ENCODE peak calls at places on chromosomes 16 and 17, in seven cellular contexts. S is IMR-90, B is mesendoderm, I is HCT116, M is GM23248, A is DND-41, L is adipocyte. U is an unnamed sample.

GRCh38 chr17:66215529-66215911 is 13.7 kb downstream of the APOH start:
- DNase-seq in S (no peak), B (no peak), I (no peak), M (no peak), A (no peak), L (no peak), U (no peak)

GRCh38 chr17:7523033-7523432 is 25.8 kb upstream of the TNFSF12 start:
- DNase-seq in S (no peak), B (peak; percentile 90), I (peak; percentile 8), M (peak; percentile 30), A (peak; percentile 19), L (peak; percentile 14), U (no peak)

GRCh38 chr17:40176409-40177110 is 710 bp upstream of the RAPGEFL1 start:
- DNase-seq in S (no peak), B (no peak), I (no peak), M (no peak), A (no peak), L (no peak), U (no peak)

GRCh38 chr16:4877298-4877685 is 30.0 kb downstream of the UBN1 start:
- DNase-seq in S (no peak), B (no peak), I (no peak), M (no peak), A (no peak), L (no peak), U (no peak)

GRCh38 chr17:19284005-19284959 is 47.1 kb downstream of the EPN2 start:
- DNase-seq in S (no peak), B (no peak), I (no peak), M (no peak), A (no peak), L (no peak), U (no peak)

GRCh38 chr17:68909066-68909465 is 46.1 kb downstream of the ABCA8 start:
- DNase-seq in S (peak; percentile 93), B (peak; percentile 69), I (peak; percentile 80), M (peak; percentile 92), A (no peak), L (peak; percentile 93), U (peak; percentile 16)

GRCh38 chr16:86380045-86380444 is 130.3 kb upstream of the FOXF1 start:
- DNase-seq in S (no peak), B (no peak), I (no peak), M (no peak), A (no peak), L (no peak), U (no peak)

GRCh38 chr17:2929881-2930533 is 133.4 kb downstream of the OR1D5 start:
- DNase-seq in S (peak; percentile 39), B (peak; percentile 86), I (peak; percentile 19), M (peak; percentile 65), A (peak; percentile 24), L (no peak), U (no peak)

GRCh38 chr16:50302472-50303005 is 36.2 kb downstream of the ADCY7 start:
- DNase-seq in S (no peak), B (no peak), I (no peak), M (no peak), A (no peak), L (no peak), U (no peak)

GRCh38 chr16:29820271-29820701 is at the start of gene MVP:
- DNase-seq in S (peak; percentile 57), B (no peak), I (no peak), M (peak; percentile 87), A (peak; percentile 42), L (peak; percentile 84), U (no peak)

GRCh38 chr17:7393613-7394451 is 493 bp downstream of the PLSCR3 start:
- DNase-seq in S (no peak), B (peak; percentile 66), I (no peak), M (peak; percentile 59), A (peak; percentile 49), L (peak; percentile 55), U (no peak)

GRCh38 chr17:35166526-35166925 is 18.9 kb downstream of the UNC45B start:
- DNase-seq in S (no peak), B (no peak), I (no peak), M (no peak), A (no peak), L (no peak), U (no peak)

GRCh38 chr17:18107971-18108370 is 585 bp upstream of the MYO15A start:
- DNase-seq in S (no peak), B (no peak), I (no peak), M (no peak), A (no peak), L (no peak), U (no peak)

GRCh38 chr16:88377961-88378360 is 4.8 kb upstream of the ZNF469 start:
- DNase-seq in S (no peak), B (no peak), I (no peak), M (no peak), A (no peak), L (no peak), U (no peak)

GRCh38 chr17:77619326-77619725 is 339.2 kb upstream of the TNRC6C start:
- DNase-seq in S (no peak), B (no peak), I (no peak), M (no peak), A (no peak), L (no peak), U (no peak)

GRCh38 chr17:79812969-79813825 is 16.3 kb upstream of the CBX8 start:
- DNase-seq in S (no peak), B (no peak), I (no peak), M (peak; percentile 52), A (peak; percentile 64), L (no peak), U (no peak)

GRCh38 chr17:65523853-65524664 is 37.4 kb downstream of the AXIN2 start:
- DNase-seq in S (no peak), B (no peak), I (no peak), M (no peak), A (peak; percentile 56), L (no peak), U (no peak)

GRCh38 chr17:61461967-61462733 is 9.9 kb downstream of the TBX4 start:
- DNase-seq in S (no peak), B (no peak), I (no peak), M (peak; percentile 52), A (no peak), L (peak; percentile 40), U (no peak)

GRCh38 chr16:10297341-10298006 is 88.4 kb upstream of the ATF7IP2 start:
- DNase-seq in S (no peak), B (no peak), I (no peak), M (no peak), A (no peak), L (no peak), U (peak; percentile 98)

GRCh38 chr17:70609566-70609965 is 440.2 kb downstream of the KCNJ2 start:
- DNase-seq in S (no peak), B (no peak), I (no peak), M (no peak), A (no peak), L (no peak), U (no peak)

GRCh38 chr17:76063880-76064546 is 8.3 kb downstream of the SRP68 start:
- DNase-seq in S (no peak), B (no peak), I (no peak), M (no peak), A (no peak), L (no peak), U (no peak)

GRCh38 chr17:81573794-81574642 is 21.9 kb upstream of the FAAP100 start:
- DNase-seq in S (no peak), B (no peak), I (no peak), M (no peak), A (no peak), L (no peak), U (no peak)

GRCh38 chr17:47970725-47971511 is at the start of gene CDK5RAP3:
- DNase-seq in S (peak; percentile 99), B (peak; percentile 100), I (peak; percentile 100), M (peak; percentile 100), A (peak; percentile 99), L (peak; percentile 100), U (peak; percentile 97)
- H3K9ac ChIP-seq in S (peak within 1 kb of the TSS; percentile 79), B (peak within 1 kb of the TSS; percentile 84), I (peak within 1 kb of the TSS; percentile 79), M (peak within 1 kb of the TSS; percentile 91), A (peak within 1 kb of the TSS; percentile 76), L (peak within 1 kb of the TSS; percentile 90), U (peak within 1 kb of the TSS; percentile 89)

GRCh38 chr17:43543300-43543699 is 2.8 kb downstream of the ETV4 start:
- DNase-seq in S (peak; percentile 19), B (no peak), I (no peak), M (no peak), A (no peak), L (no peak), U (no peak)
- H3K9ac ChIP-seq in S (no peak overlapping the region), B (peak overlapping the region; percentile 30), I (no peak overlapping the region), M (no peak overlapping the region), A (no peak overlapping the region), L (no peak overlapping the region), U (no peak overlapping the region)

GRCh38 chr16:24273511-24273910 is 17.4 kb downstream of the CACNG3 start:
- DNase-seq in S (peak; percentile 17), B (no peak), I (no peak), M (peak; percentile 46), A (no peak), L (peak; percentile 44), U (no peak)
- H3K9ac ChIP-seq in S (no peak overlapping the region), B (no peak overlapping the region), I (no peak overlapping the region), M (no peak overlapping the region), A (no peak overlapping the region), L (no peak overlapping the region), U (no peak overlapping the region)

GRCh38 chr17:57918017-57918895 is 37.0 kb downstream of the CUEDC1 start:
- DNase-seq in S (peak; percentile 80), B (peak; percentile 81), I (no peak), M (peak; percentile 46), A (no peak), L (peak; percentile 49), U (no peak)

GRCh38 chr17:57915532-57915931 is 39.7 kb downstream of the CUEDC1 start:
- DNase-seq in S (peak; percentile 28), B (peak; percentile 57), I (no peak), M (no peak), A (no peak), L (no peak), U (no peak)

GRCh38 chr17:57914274-57915147 is 40.7 kb downstream of the CUEDC1 start:
- DNase-seq in S (no peak), B (no peak), I (no peak), M (no peak), A (no peak), L (no peak), U (no peak)

GRCh38 chr17:57915980-57916757 is 39.0 kb downstream of the CUEDC1 start:
- DNase-seq in S (peak; percentile 26), B (peak; percentile 91), I (no peak), M (no peak), A (no peak), L (no peak), U (no peak)

DNA sequence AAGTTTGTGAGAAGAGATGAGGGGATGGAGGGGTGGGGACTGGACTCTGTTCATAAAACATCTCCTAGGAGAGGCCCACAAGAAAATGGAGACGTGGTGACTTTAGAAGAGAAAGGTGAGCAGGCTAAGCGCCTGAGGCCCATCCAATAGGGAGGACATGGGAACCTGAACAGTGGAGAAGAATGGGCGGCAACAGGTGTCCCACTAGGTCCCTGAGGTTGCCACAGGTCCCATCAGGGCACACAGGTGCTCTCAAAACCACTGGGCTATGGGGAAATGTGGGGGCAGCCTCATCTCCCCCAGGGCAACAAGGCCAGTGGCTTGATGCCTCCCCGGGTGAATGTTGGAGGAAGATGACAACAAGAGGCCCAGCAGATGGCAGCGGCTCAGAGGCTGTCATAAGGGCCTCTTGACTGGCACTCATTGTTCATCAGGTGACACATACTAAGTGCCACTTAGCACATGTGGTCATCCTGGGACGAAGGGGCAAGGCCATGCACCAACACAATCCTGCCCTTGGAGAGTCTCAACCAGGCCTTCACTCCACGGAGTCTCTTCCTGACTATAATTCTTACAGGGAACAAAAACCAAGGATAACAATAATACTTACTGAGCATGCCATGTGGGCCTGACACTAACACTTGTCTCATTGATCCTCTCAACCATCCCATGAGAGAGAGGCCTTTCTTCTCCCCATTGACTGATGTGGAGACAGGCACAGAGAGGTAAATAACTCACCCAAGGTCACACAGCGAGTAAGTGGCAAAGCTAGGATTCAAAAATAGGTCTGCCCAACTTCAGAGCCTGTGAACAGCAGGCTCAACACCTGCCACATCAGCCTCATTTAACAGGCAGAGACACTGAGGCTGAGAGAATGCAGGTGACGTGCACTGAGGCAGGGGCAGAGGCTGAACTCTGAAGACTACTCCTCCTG is 38.0 kb downstream of the CUEDC1 start:
- DNase-seq in S (no peak), B (peak; percentile 54), I (peak; percentile 48), M (no peak), A (no peak), L (no peak), U (no peak)
- H3K9ac ChIP-seq in S (no peak overlapping the region), B (no peak overlapping the region), I (peak overlapping the region; percentile 15), M (no peak overlapping the region), A (no peak overlapping the region), L (no peak overlapping the region), U (no peak overlapping the region)

U was measured in GM12878.